ENCODE peak calls at places on chromosomes 6 and 20, in eight cellular contexts. A is NCI-H446 treated with DMSO at 0.1 percent for 48 hours; X is HTR-8/SVneo; N is activated gamma-delta T cell treated with anti-CD3 and anti-CD28 coated beads, Interleukin-2, amount 50 U/mL, for 16 hours; U is MV-4-11; K is dorsolateral prefrontal cortex; I is AG20443; T is amniotic epithelial cell. E is an unnamed sample.

GRCh38 chr20:10960416-10960815 is 286.6 kb upstream of the JAG1 start:
- DNase-seq in A (no peak), X (no peak), N (no peak), U (no peak), K (no peak), I (no peak), T (no peak), E (no peak)

GRCh38 chr6:41878961-41879405 is 16.2 kb downstream of the USP49 start:
- DNase-seq in A (no peak), X (no peak), N (no peak), U (no peak), K (no peak), I (peak; percentile 48), T (peak; percentile 67), E (no peak)

GRCh38 chr20:38084425-38084951 is 50.9 kb downstream of the RPRD1B start:
- DNase-seq in A (no peak), X (peak; percentile 85), N (no peak), U (no peak), K (no peak), I (peak; percentile 21), T (peak; percentile 98), E (no peak)

GRCh38 chr6:136887899-136888298 is 34.2 kb upstream of the SLC35D3 start:
- DNase-seq in A (no peak), X (no peak), N (no peak), U (no peak), K (no peak), I (no peak), T (no peak), E (no peak)

GRCh38 chr20:34541264-34541901 is 17.1 kb upstream of the MAP1LC3A start:
- DNase-seq in A (no peak), X (no peak), N (no peak), U (no peak), K (no peak), I (no peak), T (no peak), E (no peak)

GRCh38 chr20:9119776-9120175 is 50.9 kb downstream of the PLCB4 start:
- DNase-seq in A (peak; percentile 92), X (peak; percentile 40), N (no peak), U (peak; percentile 16), K (no peak), I (peak; percentile 11), T (no peak), E (peak; percentile 70)

GRCh38 chr6:118918326-118918725 is 16.6 kb downstream of the MCM9 start:
- DNase-seq in A (peak; percentile 3), X (no peak), N (no peak), U (no peak), K (no peak), I (no peak), T (peak; percentile 22), E (no peak)

GRCh38 chr6:145818796-145819195 is 4.2 kb upstream of the FBXO30 start:
- DNase-seq in A (no peak), X (no peak), N (no peak), U (no peak), K (no peak), I (no peak), T (no peak), E (no peak)

GRCh38 chr20:6583134-6583738 is 184.2 kb upstream of the BMP2 start:
- DNase-seq in A (peak; percentile 2), X (no peak), N (no peak), U (peak; percentile 81), K (no peak), I (peak; percentile 66), T (peak; percentile 52), E (peak; percentile 18)

GRCh38 chr20:3753098-3753497 is 14.5 kb downstream of the ADISSP start:
- DNase-seq in A (no peak), X (peak; percentile 74), N (peak; percentile 25), U (peak; percentile 57), K (no peak), I (peak; percentile 89), T (peak; percentile 71), E (peak; percentile 66)

GRCh38 chr6:42363906-42364859 is 87.5 kb downstream of the TRERF1 start:
- DNase-seq in A (no peak), X (no peak), N (no peak), U (no peak), K (no peak), I (no peak), T (no peak), E (no peak)

GRCh38 chr20:20037960-20038359 is 14.3 kb downstream of the CRNKL1 start:
- DNase-seq in A (no peak), X (peak; percentile 28), N (no peak), U (no peak), K (no peak), I (peak; percentile 35), T (peak; percentile 69), E (no peak)

GRCh38 chr6:22821664-22822320 is 252.4 kb downstream of the HDGFL1 start:
- DNase-seq in A (no peak), X (no peak), N (no peak), U (no peak), K (no peak), I (peak; percentile 44), T (peak; percentile 97), E (no peak)